ENCODE peak calls at places on chromosomes 12 and 14, in seven cellular contexts. K is H1, Q is mesendoderm, B is mesenchymal stem cell, L is IMR-90, V is H9, F is trophoblast cell. O is an unnamed sample.

GRCh38 chr12:86698581-86698980 is 442.4 kb upstream of the MGAT4C start:
- DNase-seq in K (no peak), Q (no peak), B (no peak), L (peak; percentile 42), V (no peak), F (no peak), O (no peak)

GRCh38 chr12:123960856-123961255 is 11.8 kb downstream of the CCDC92 start:
- DNase-seq in K (no peak), Q (no peak), B (no peak), L (no peak), V (no peak), F (no peak), O (no peak)

GRCh38 chr14:100677152-100677924 is 49.4 kb upstream of the DLK1 start:
- DNase-seq in K (no peak), Q (peak; percentile 71), B (peak; percentile 70), L (no peak), V (no peak), F (peak; percentile 67), O (no peak)

GRCh38 chr12:106769546-106769945 is 4.9 kb upstream of the RIC8B start:
- DNase-seq in K (peak; percentile 33), Q (no peak), B (no peak), L (no peak), V (no peak), F (no peak), O (no peak)

GRCh38 chr14:54901380-54902142 is 1.1 kb downstream of the GCH1 start:
- DNase-seq in K (no peak), Q (peak; percentile 19), B (peak; percentile 20), L (no peak), V (no peak), F (no peak), O (no peak)

GRCh38 chr14:50425105-50425504 is 28.4 kb upstream of the CDKL1 start:
- DNase-seq in K (no peak), Q (no peak), B (no peak), L (no peak), V (no peak), F (no peak), O (no peak)

GRCh38 chr12:13195848-13196301 is 651 bp upstream of the EMP1 start:
- DNase-seq in K (no peak), Q (peak; percentile 24), B (peak; percentile 84), L (peak; percentile 68), V (no peak), F (no peak), O (no peak)

GRCh38 chr12:42135264-42135814 is 9.3 kb downstream of the GXYLT1 start:
- DNase-seq in K (no peak), Q (no peak), B (peak; percentile 71), L (peak; percentile 87), V (no peak), F (no peak), O (no peak)

GRCh38 chr12:591167-591570 is 72.1 kb downstream of the NINJ2 start:
- DNase-seq in K (no peak), Q (no peak), B (no peak), L (no peak), V (no peak), F (no peak), O (no peak)

GRCh38 chr14:89249296-89249565 is 167.8 kb downstream of the FOXN3 start:
- DNase-seq in K (no peak), Q (peak; percentile 93), B (no peak), L (peak; percentile 18), V (peak; percentile 39), F (peak; percentile 87), O (no peak)

GRCh38 chr12:3355378-3355900 is 135.6 kb upstream of the PRMT8 start:
- DNase-seq in K (no peak), Q (no peak), B (no peak), L (no peak), V (no peak), F (no peak), O (no peak)

GRCh38 chr12:48454675-48455074 is 17.7 kb upstream of the ANP32D start:
- DNase-seq in K (no peak), Q (peak; percentile 31), B (peak; percentile 20), L (peak; percentile 8), V (no peak), F (peak; percentile 5), O (no peak)

DNA sequence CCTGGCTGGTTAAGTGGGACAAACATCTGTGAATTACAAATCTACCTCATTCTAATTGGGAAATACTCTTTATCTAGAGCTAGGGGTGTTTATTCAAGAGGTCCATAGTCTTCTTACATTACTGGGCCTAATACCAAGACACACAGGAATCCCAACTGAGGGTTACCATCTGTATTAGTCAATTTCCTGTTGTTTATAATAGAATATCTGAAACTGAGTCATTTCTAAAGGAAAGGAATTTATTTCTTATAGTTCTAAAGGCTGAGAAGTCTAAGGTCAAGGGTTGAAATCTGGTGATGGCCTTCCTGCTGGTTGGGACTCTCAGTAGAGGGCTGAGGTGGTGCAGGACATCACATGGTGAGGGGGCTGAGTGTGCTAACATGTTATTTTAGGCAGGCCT is 36.0 kb downstream of the RTRAF start:
- DNase-seq in K (no peak), Q (no peak), B (peak; percentile 83), L (peak; percentile 98), V (no peak), F (no peak), O (no peak)
- H2BK120ac ChIP-seq in K (no peak overlapping the region), Q (no peak overlapping the region), B (no peak overlapping the region), L (peak overlapping the region; percentile 96), V (no peak overlapping the region), F (no peak overlapping the region), O (no peak overlapping the region)

DNA sequence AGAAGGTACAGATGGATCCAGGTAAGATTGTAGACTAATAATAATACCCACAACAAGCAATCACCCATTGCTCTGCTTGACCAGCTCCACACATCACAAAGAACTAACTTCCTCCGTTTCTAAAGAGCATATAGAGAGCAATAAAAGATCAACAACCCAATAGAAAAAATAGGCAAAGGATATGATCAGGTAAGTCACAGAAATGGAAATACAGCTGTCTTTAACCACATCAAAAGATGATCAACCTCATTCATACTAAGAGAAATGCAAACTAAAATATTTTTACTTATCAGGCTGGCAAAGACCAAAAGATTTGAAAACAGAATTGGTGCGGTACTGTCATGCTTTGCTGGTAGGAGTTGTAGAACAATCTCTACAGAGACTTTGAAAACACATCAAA is 8.9 kb downstream of the C2CD5 start:
- DNase-seq in K (no peak), Q (no peak), B (no peak), L (no peak), V (no peak), F (no peak), O (no peak)
- H3K18ac ChIP-seq in K (no peak overlapping the region), Q (no peak overlapping the region), B (no peak overlapping the region), L (no peak overlapping the region), V (no peak overlapping the region), F (no peak overlapping the region), O (no peak overlapping the region)

GRCh38 chr14:24563505-24563904 is 12.5 kb downstream of the CTSG start:
- DNase-seq in K (no peak), Q (no peak), B (no peak), L (no peak), V (no peak), F (no peak), O (no peak)
- H2BK120ac ChIP-seq in K (no peak overlapping the region), Q (no peak overlapping the region), B (no peak overlapping the region), L (no peak overlapping the region), V (no peak overlapping the region), F (no peak overlapping the region), O (no peak overlapping the region)

DNA sequence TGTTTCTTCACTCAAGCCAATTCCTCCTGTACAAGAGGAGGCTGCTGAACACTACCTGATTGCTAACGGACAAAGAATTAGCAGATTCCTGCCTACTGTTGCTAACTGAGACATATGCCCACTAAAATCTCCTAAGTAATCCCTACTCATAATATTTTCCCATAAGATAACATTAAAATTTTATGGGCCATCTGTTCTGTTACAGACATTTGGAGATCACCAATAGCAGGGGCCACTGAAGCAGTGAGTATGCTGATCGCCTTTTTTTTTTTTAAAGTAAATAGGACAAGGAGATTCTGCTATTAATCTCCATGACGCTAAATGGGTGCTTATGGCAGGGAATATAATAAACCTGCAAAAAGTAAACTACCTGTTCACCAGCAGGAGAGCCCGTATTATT is 292.9 kb downstream of the MED13L start:
- DNase-seq in K (no peak), Q (no peak), B (no peak), L (no peak), V (no peak), F (no peak), O (no peak)
- H3K18ac ChIP-seq in K (no peak overlapping the region), Q (no peak overlapping the region), B (no peak overlapping the region), L (no peak overlapping the region), V (no peak overlapping the region), F (no peak overlapping the region), O (no peak overlapping the region)

GRCh38 chr14:62307844-62308243 is 545.6 kb downstream of the SNAPC1 start:
- DNase-seq in K (no peak), Q (peak; percentile 14), B (no peak), L (no peak), V (peak; percentile 33), F (no peak), O (no peak)

GRCh38 chr14:62304172-62304571 is 542.0 kb downstream of the SNAPC1 start:
- DNase-seq in K (no peak), Q (no peak), B (no peak), L (no peak), V (no peak), F (no peak), O (no peak)

GRCh38 chr14:62303437-62303836 is 541.2 kb downstream of the SNAPC1 start:
- DNase-seq in K (no peak), Q (no peak), B (no peak), L (no peak), V (no peak), F (no peak), O (no peak)

GRCh38 chr14:62308927-62309326 is 546.7 kb downstream of the SNAPC1 start:
- DNase-seq in K (no peak), Q (no peak), B (no peak), L (no peak), V (no peak), F (no peak), O (no peak)

GRCh38 chr14:62308316-62308715 is 546.1 kb downstream of the SNAPC1 start:
- DNase-seq in K (no peak), Q (no peak), B (no peak), L (no peak), V (no peak), F (no peak), O (no peak)
- H2BK120ac ChIP-seq in K (no peak overlapping the region), Q (no peak overlapping the region), B (no peak overlapping the region), L (no peak overlapping the region), V (no peak overlapping the region), F (no peak overlapping the region), O (no peak overlapping the region)

GRCh38 chr14:91237219-91237618 is 7.3 kb downstream of the GPR68 start:
- DNase-seq in K (no peak), Q (no peak), B (peak; percentile 83), L (peak; percentile 81), V (no peak), F (no peak), O (no peak)
- H3K18ac ChIP-seq in K (no peak overlapping the region), Q (no peak overlapping the region), B (no peak overlapping the region), L (no peak overlapping the region), V (no peak overlapping the region), F (no peak overlapping the region), O (no peak overlapping the region)

O was measured in neuronal stem cell.